ENCODE peak calls at places on chromosomes 1 and 21, in four cellular contexts. W is breast epithelium, Y is small intestine, L is stomach. I is an unnamed sample.
A peak's percentile ranks its signal among the peaks of the same experiment; 100 is the strongest.

GRCh38 chr1:32808580-32808979 is 8.6 kb downstream of the YARS1 start:
- DNase-seq in W (no peak), Y (no peak), L (no peak), I (no peak)

GRCh38 chr1:58783090-58783992 is 506 bp downstream of the JUN start:
- DNase-seq in W (peak; percentile 56), Y (peak; percentile 58), L (peak; percentile 63), I (no peak)

GRCh38 chr1:151739590-151740355 is 18.5 kb downstream of the RIIAD1 start:
- DNase-seq in W (peak; percentile 83), Y (peak; percentile 37), L (peak; percentile 60), I (no peak)

GRCh38 chr1:13764933-13765332 is 64.9 kb downstream of the PRDM2 start:
- DNase-seq in W (no peak), Y (no peak), L (no peak), I (no peak)

GRCh38 chr1:53306168-53306567 is 21.7 kb downstream of the LRP8 start:
- DNase-seq in W (no peak), Y (no peak), L (no peak), I (no peak)

GRCh38 chr1:50422675-50422945 is 633 bp downstream of the DMRTA2 start:
- DNase-seq in W (no peak), Y (no peak), L (no peak), I (no peak)

GRCh38 chr1:99975569-99975968 is 5.8 kb downstream of the SLC35A3 start:
- DNase-seq in W (no peak), Y (peak; percentile 91), L (no peak), I (no peak)

GRCh38 chr1:231091853-231092301 is 51.8 kb upstream of the FAM89A start:
- DNase-seq in W (no peak), Y (peak; percentile 46), L (peak; percentile 46), I (no peak)

GRCh38 chr1:243587285-243587684 is 262.8 kb downstream of the AKT3 start:
- DNase-seq in W (no peak), Y (no peak), L (no peak), I (no peak)

DNA sequence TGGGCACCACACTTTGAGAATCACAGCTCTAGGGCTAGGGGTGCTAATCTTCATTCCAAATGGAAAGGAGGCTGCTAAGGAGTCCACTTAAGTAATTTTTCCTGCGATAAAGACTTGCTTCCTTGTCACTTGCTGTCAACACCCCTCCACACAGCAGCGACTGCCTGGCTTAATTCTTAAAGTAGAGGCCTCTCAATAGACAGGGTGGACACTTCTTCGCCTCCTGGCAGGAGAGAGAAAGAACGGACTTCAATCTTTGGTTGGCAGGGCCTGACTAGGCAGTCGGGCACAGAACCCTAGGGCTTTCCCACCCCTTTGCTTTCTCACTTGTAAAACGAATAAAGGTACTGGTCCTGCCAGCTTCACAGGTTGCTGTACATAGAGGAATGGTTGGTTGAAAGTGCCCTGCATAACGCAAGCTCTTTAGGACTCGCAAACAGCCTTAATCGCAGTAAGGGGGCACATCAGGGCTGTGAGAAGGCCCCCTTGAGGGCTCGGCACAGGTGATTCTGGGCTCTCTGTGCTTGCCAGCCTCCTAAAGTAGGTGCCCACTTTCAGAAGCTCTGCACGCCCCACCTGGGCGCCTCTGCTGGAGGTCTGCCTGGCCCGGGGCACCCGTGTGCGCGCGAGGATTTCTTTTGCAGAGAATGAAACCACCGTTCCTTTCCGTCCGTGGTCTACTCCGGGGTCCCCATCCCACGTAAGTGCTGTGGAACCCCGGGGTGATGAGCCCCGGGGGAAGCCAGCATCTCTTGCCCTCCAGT is 47.6 kb upstream of the CD34 start:
- DNase-seq in W (no peak), Y (no peak), L (no peak), I (no peak)
- H3K27ac ChIP-seq in W (peak overlapping the region; percentile 73), Y (peak overlapping the region; percentile 76), L (peak overlapping the region; percentile 94), I (no peak overlapping the region)

GRCh38 chr1:217769768-217770167 is 138.6 kb downstream of the SPATA17 start:
- DNase-seq in W (no peak), Y (no peak), L (no peak), I (no peak)
- H3K27ac ChIP-seq in W (no peak overlapping the region), Y (no peak overlapping the region), L (no peak overlapping the region), I (no peak overlapping the region)

GRCh38 chr1:66852870-66853269 is 51.8 kb upstream of the INSL5 start:
- DNase-seq in W (no peak), Y (no peak), L (no peak), I (no peak)
- H3K27ac ChIP-seq in W (no peak overlapping the region), Y (no peak overlapping the region), L (no peak overlapping the region), I (no peak overlapping the region)

GRCh38 chr1:236953161-236953560 is 51.1 kb downstream of the MT1HL1 start:
- DNase-seq in W (no peak), Y (no peak), L (no peak), I (no peak)
- H3K27ac ChIP-seq in W (no peak overlapping the region), Y (no peak overlapping the region), L (no peak overlapping the region), I (no peak overlapping the region)

GRCh38 chr1:205510951-205511330 is 6.5 kb downstream of the CDK18 start:
- DNase-seq in W (no peak), Y (no peak), L (no peak), I (no peak)

GRCh38 chr1:205514211-205515142 is 10.0 kb downstream of the CDK18 start:
- DNase-seq in W (no peak), Y (peak; percentile 85), L (no peak), I (no peak)

GRCh38 chr1:205510308-205510950 is 6.0 kb downstream of the CDK18 start:
- DNase-seq in W (peak; percentile 43), Y (no peak), L (peak; percentile 67), I (no peak)

GRCh38 chr1:205513774-205514173 is 9.3 kb downstream of the CDK18 start:
- DNase-seq in W (no peak), Y (no peak), L (no peak), I (no peak)

DNA sequence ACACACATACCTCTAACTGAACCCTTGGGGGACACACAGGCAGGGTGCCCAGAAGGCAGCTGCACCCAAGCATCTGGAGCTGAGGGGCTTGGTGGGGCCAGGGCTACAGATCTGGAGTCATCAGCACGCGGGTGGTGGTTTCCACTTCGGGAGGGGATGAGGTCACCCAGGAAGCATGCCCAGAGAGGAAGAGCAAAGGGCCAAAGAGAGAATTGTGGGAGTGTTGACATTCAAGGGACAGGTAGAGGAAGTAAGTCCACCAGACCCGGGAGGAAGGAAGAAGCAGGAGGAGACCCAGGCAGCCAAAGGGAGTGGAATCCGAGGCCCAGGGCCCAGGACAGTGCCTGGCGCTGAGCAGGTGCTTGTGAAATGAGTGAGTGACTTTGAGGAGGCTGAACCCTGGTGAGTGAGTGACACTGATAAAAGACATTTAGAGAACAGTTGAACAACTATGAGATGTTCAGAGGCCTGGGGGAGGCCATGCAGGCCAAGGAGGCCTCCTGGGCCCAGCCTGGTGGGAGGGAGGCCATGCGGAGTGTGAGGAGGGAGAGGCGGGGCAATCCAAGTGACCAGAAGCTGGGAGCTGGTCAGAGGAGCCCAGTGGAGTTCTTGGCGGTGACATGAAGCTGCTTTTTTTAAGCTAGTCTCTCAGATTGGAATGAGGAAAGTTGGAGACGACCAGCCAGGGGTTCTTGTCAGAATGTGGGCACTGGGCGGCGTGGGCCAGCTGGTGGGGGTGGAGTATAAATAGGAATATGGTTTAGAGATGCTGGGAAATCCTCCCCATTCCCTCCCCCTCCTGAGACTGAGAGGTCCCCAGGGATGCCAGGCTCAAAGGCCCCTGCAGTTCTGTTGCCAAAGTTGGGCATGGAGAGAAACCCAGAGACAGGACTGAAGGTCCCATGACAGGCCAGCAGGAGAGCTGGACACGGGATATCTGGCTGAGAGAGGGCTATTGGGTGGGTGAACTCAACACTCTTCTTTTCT is 7.9 kb downstream of the CDK18 start:
- DNase-seq in W (no peak), Y (peak; percentile 50), L (no peak), I (no peak)
- H3K27ac ChIP-seq in W (no peak overlapping the region), Y (peak overlapping the region; percentile 70), L (peak overlapping the region; percentile 31), I (no peak overlapping the region)

GRCh38 chr1:117653195-117653594 is 47.3 kb downstream of the TENT5C start:
- DNase-seq in W (no peak), Y (no peak), L (no peak), I (no peak)

GRCh38 chr1:117653732-117654484 is 48.1 kb downstream of the TENT5C start:
- DNase-seq in W (no peak), Y (no peak), L (no peak), I (no peak)

GRCh38 chr1:117650840-117651568 is 45.2 kb downstream of the TENT5C start:
- DNase-seq in W (no peak), Y (no peak), L (no peak), I (no peak)

GRCh38 chr1:117651616-117652015 is 45.8 kb downstream of the TENT5C start:
- DNase-seq in W (no peak), Y (no peak), L (no peak), I (no peak)

DNA sequence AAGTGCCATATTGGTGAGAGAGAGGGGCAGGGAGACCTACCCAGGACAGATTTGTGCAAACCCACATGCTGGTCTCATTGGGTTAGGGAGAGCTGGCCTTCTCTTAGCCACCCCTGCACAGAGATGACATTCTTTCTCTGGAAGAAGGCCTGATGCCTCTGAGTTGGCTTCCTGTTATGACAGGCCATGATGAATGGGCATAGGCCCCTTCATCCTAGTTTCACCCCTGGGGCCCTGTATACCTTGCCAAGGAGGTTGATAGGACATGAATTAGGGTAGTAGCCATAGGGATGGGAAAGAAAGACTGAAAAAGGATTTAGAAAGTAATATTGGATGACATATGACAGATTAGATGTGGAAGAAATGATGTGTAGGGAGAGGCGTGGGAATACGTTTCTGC is 46.6 kb downstream of the TENT5C start:
- DNase-seq in W (no peak), Y (no peak), L (no peak), I (no peak)
- H3K27ac ChIP-seq in W (no peak overlapping the region), Y (peak overlapping the region; percentile 42), L (no peak overlapping the region), I (no peak overlapping the region)

DNA sequence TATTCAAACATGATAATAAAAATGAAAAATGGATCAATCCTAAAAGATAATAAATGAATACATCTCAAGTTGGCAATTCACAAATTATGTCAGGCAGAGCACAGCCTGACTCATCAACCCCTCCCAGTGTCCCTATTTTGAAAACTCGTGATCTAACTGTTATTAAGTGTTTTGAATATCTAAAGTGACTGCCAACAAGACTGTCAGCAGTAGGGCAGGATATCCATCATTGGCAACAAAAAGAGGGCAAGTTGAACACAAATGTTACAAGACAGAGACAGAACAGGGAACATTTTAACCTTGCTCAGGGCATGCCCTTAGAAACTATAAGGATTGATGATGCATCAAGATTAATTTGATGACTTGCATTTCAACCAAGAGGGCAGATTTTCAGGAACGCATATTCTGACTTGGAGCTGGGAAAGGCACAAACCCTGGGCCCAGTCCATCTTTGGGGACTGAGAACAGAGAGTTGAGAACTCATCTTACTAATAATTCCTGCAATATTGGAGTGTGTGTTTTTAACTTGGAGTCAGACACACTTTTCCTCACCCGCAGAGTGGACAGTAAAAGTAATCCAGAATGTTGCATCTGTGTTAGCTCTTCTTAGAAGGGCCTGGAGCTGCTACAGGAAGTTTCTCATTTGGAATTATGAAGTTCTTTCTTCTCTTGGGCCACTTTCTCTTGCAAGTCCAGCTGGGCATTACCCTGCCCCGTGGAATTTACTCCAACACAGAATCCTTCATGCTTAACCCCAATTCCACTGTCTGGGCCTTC is 317.2 kb downstream of the LTN1 start:
- DNase-seq in W (no peak), Y (no peak), L (no peak), I (no peak)
- H3K27ac ChIP-seq in W (no peak overlapping the region), Y (no peak overlapping the region), L (peak overlapping the region; percentile 18), I (no peak overlapping the region)

I was measured in AG04450.